ENCODE peak calls at places on chromosomes 6 and 20, in seven cellular contexts. One of them, this sample, is unnamed.

GRCh38 chr6:49527315-49527714 is 23.2 kb upstream of the C6orf141 start:
- DNase-seq in psoas muscle: no peak
- DNase-seq in hepatocyte: no peak
- DNase-seq in mammary epithelial cell: no peak
- DNase-seq in right lobe of liver: peak; percentile 51
- DNase-seq in fibroblast of lung: no peak
- DNase-seq in pancreas: no peak
- DNase-seq in this sample: no peak

GRCh38 chr6:100101656-100102055 is 107.6 kb upstream of the MCHR2 start:
- DNase-seq in pancreas: no peak
- DNase-seq in psoas muscle: no peak
- DNase-seq in hepatocyte: no peak
- DNase-seq in mammary epithelial cell: no peak
- DNase-seq in fibroblast of lung: no peak
- DNase-seq in right lobe of liver: no peak
- DNase-seq in this sample: no peak

GRCh38 chr20:52105045-52105572 is 86.5 kb downstream of the ZFP64 start:
- DNase-seq in fibroblast of lung: peak; percentile 46
- DNase-seq in psoas muscle: no peak
- DNase-seq in hepatocyte: peak; percentile 46
- DNase-seq in pancreas: peak; percentile 54
- DNase-seq in right lobe of liver: no peak
- DNase-seq in mammary epithelial cell: peak; percentile 19
- DNase-seq in this sample: no peak

GRCh38 chr6:105982761-105983600 is 103.2 kb upstream of the PRDM1 start:
- DNase-seq in pancreas: no peak
- DNase-seq in fibroblast of lung: no peak
- DNase-seq in right lobe of liver: no peak
- DNase-seq in hepatocyte: no peak
- DNase-seq in psoas muscle: no peak
- DNase-seq in mammary epithelial cell: no peak
- DNase-seq in this sample: no peak

GRCh38 chr6:6905961-6906518 is 201.7 kb upstream of the RREB1 start:
- DNase-seq in mammary epithelial cell: no peak
- DNase-seq in psoas muscle: no peak
- DNase-seq in hepatocyte: no peak
- DNase-seq in fibroblast of lung: no peak
- DNase-seq in right lobe of liver: no peak
- DNase-seq in pancreas: no peak
- DNase-seq in this sample: no peak

GRCh38 chr6:143498428-143498827 is 13.1 kb downstream of the FUCA2 start:
- DNase-seq in right lobe of liver: no peak
- DNase-seq in psoas muscle: no peak
- DNase-seq in pancreas: no peak
- DNase-seq in mammary epithelial cell: no peak
- DNase-seq in hepatocyte: no peak
- DNase-seq in fibroblast of lung: no peak
- DNase-seq in this sample: no peak

GRCh38 chr20:1809121-1809520 is 86.1 kb upstream of the SIRPA start:
- DNase-seq in fibroblast of lung: peak; percentile 60
- DNase-seq in right lobe of liver: no peak
- DNase-seq in mammary epithelial cell: peak; percentile 96
- DNase-seq in pancreas: no peak
- DNase-seq in hepatocyte: no peak
- DNase-seq in psoas muscle: no peak
- DNase-seq in this sample: peak; percentile 99

GRCh38 chr6:149405823-149406765 is 6.0 kb downstream of the SUMO4 start:
- DNase-seq in pancreas: no peak
- DNase-seq in right lobe of liver: no peak
- DNase-seq in psoas muscle: no peak
- DNase-seq in fibroblast of lung: peak; percentile 80
- DNase-seq in hepatocyte: no peak
- DNase-seq in mammary epithelial cell: peak; percentile 19
- DNase-seq in this sample: peak; percentile 43

GRCh38 chr6:12886961-12887775 is 170.6 kb downstream of the PHACTR1 start:
- DNase-seq in pancreas: no peak
- DNase-seq in mammary epithelial cell: peak; percentile 1
- DNase-seq in hepatocyte: peak; percentile 13
- DNase-seq in psoas muscle: no peak
- DNase-seq in right lobe of liver: no peak
- DNase-seq in fibroblast of lung: no peak
- DNase-seq in this sample: peak; percentile 7

GRCh38 chr20:45405566-45406259 is 2.4 kb upstream of the DBNDD2 start:
- DNase-seq in pancreas: peak; percentile 49
- DNase-seq in mammary epithelial cell: no peak
- DNase-seq in fibroblast of lung: no peak
- DNase-seq in right lobe of liver: no peak
- DNase-seq in hepatocyte: peak; percentile 22
- DNase-seq in psoas muscle: peak; percentile 55
- DNase-seq in this sample: peak; percentile 52

GRCh38 chr20:48478370-48478769 is 349.4 kb downstream of the PREX1 start:
- DNase-seq in fibroblast of lung: no peak
- DNase-seq in mammary epithelial cell: no peak
- DNase-seq in pancreas: no peak
- DNase-seq in right lobe of liver: no peak
- DNase-seq in psoas muscle: no peak
- DNase-seq in hepatocyte: no peak
- DNase-seq in this sample: no peak

GRCh38 chr20:17859616-17860232 is 108.9 kb downstream of the SNX5 start:
- DNase-seq in pancreas: peak; percentile 63
- DNase-seq in right lobe of liver: peak; percentile 82
- DNase-seq in mammary epithelial cell: no peak
- DNase-seq in psoas muscle: no peak
- DNase-seq in fibroblast of lung: no peak
- DNase-seq in hepatocyte: no peak
- DNase-seq in this sample: no peak

GRCh38 chr20:34798328-34798727 is 27.1 kb downstream of the NCOA6 start:
- DNase-seq in pancreas: no peak
- DNase-seq in mammary epithelial cell: no peak
- DNase-seq in fibroblast of lung: no peak
- DNase-seq in hepatocyte: no peak
- DNase-seq in right lobe of liver: no peak
- DNase-seq in psoas muscle: no peak
- DNase-seq in this sample: no peak

GRCh38 chr6:155157101-155157500 is 106.7 kb upstream of the CLDN20 start:
- DNase-seq in right lobe of liver: no peak
- DNase-seq in mammary epithelial cell: no peak
- DNase-seq in psoas muscle: no peak
- DNase-seq in fibroblast of lung: no peak
- DNase-seq in pancreas: no peak
- DNase-seq in hepatocyte: no peak
- DNase-seq in this sample: peak; percentile 46

GRCh38 chr6:155155787-155156447 is 107.9 kb upstream of the CLDN20 start:
- DNase-seq in fibroblast of lung: no peak
- DNase-seq in psoas muscle: no peak
- DNase-seq in pancreas: no peak
- DNase-seq in hepatocyte: no peak
- DNase-seq in mammary epithelial cell: no peak
- DNase-seq in right lobe of liver: no peak
- DNase-seq in this sample: no peak

GRCh38 chr6:155152211-155153076 is 111.4 kb upstream of the CLDN20 start:
- DNase-seq in right lobe of liver: no peak
- DNase-seq in psoas muscle: no peak
- DNase-seq in hepatocyte: no peak
- DNase-seq in fibroblast of lung: no peak
- DNase-seq in pancreas: no peak
- DNase-seq in mammary epithelial cell: no peak
- DNase-seq in this sample: no peak

GRCh38 chr6:155150967-155151671 is 112.7 kb upstream of the CLDN20 start:
- DNase-seq in mammary epithelial cell: no peak
- DNase-seq in pancreas: no peak
- DNase-seq in psoas muscle: no peak
- DNase-seq in fibroblast of lung: no peak
- DNase-seq in right lobe of liver: no peak
- DNase-seq in hepatocyte: no peak
- DNase-seq in this sample: no peak

GRCh38 chr6:155154158-155154830 is 109.5 kb upstream of the CLDN20 start:
- DNase-seq in right lobe of liver: no peak
- DNase-seq in fibroblast of lung: peak; percentile 80
- DNase-seq in psoas muscle: no peak
- DNase-seq in mammary epithelial cell: peak; percentile 80
- DNase-seq in hepatocyte: peak; percentile 69
- DNase-seq in pancreas: no peak
- DNase-seq in this sample: peak; percentile 79
- H3K4me3 ChIP-seq in right lobe of liver: no peak overlapping the region
- H3K4me3 ChIP-seq in fibroblast of lung: no peak overlapping the region
- H3K4me3 ChIP-seq in psoas muscle: no peak overlapping the region
- H3K4me3 ChIP-seq in mammary epithelial cell: no peak overlapping the region
- H3K4me3 ChIP-seq in hepatocyte: no peak overlapping the region
- H3K4me3 ChIP-seq in pancreas: no peak overlapping the region
- H3K4me3 ChIP-seq in this sample: no peak overlapping the region

GRCh38 chr6:166654573-166654972 is 27.5 kb upstream of the RPS6KA2 start:
- DNase-seq in pancreas: no peak
- DNase-seq in fibroblast of lung: no peak
- DNase-seq in mammary epithelial cell: no peak
- DNase-seq in hepatocyte: no peak
- DNase-seq in psoas muscle: no peak
- DNase-seq in right lobe of liver: no peak
- DNase-seq in this sample: no peak

GRCh38 chr6:166655713-166656265 is 28.7 kb upstream of the RPS6KA2 start:
- DNase-seq in pancreas: no peak
- DNase-seq in fibroblast of lung: no peak
- DNase-seq in psoas muscle: no peak
- DNase-seq in hepatocyte: no peak
- DNase-seq in mammary epithelial cell: no peak
- DNase-seq in right lobe of liver: no peak
- DNase-seq in this sample: no peak

GRCh38 chr6:166651408-166651807 is 24.4 kb upstream of the RPS6KA2 start:
- DNase-seq in pancreas: no peak
- DNase-seq in fibroblast of lung: no peak
- DNase-seq in mammary epithelial cell: no peak
- DNase-seq in psoas muscle: no peak
- DNase-seq in hepatocyte: no peak
- DNase-seq in right lobe of liver: no peak
- DNase-seq in this sample: no peak

GRCh38 chr6:166655251-166655650 is 28.2 kb upstream of the RPS6KA2 start:
- DNase-seq in hepatocyte: no peak
- DNase-seq in right lobe of liver: no peak
- DNase-seq in pancreas: peak; percentile 65
- DNase-seq in mammary epithelial cell: no peak
- DNase-seq in fibroblast of lung: no peak
- DNase-seq in psoas muscle: no peak
- DNase-seq in this sample: no peak

GRCh38 chr6:166653639-166653941 is 26.5 kb upstream of the RPS6KA2 start:
- DNase-seq in psoas muscle: no peak
- DNase-seq in mammary epithelial cell: no peak
- DNase-seq in fibroblast of lung: no peak
- DNase-seq in right lobe of liver: no peak
- DNase-seq in pancreas: no peak
- DNase-seq in hepatocyte: no peak
- DNase-seq in this sample: no peak
- TF ChIP-seq CTCF in psoas muscle: no peak
- TF ChIP-seq CTCF in mammary epithelial cell: no peak
- TF ChIP-seq CTCF in fibroblast of lung: no peak
- TF ChIP-seq CTCF in right lobe of liver: no peak
- TF ChIP-seq CTCF in pancreas: no peak
- TF ChIP-seq CTCF in hepatocyte: no peak
- TF ChIP-seq CTCF in this sample: no peak

GRCh38 chr20:41079066-41079465 is 50.4 kb downstream of the TOP1 start:
- DNase-seq in mammary epithelial cell: no peak
- DNase-seq in hepatocyte: no peak
- DNase-seq in pancreas: no peak
- DNase-seq in fibroblast of lung: no peak
- DNase-seq in right lobe of liver: no peak
- DNase-seq in psoas muscle: no peak
- DNase-seq in this sample: no peak
- H3K36me3 ChIP-seq in mammary epithelial cell: peaks cover 45% of the 10 kb centered on the region
- H3K36me3 ChIP-seq in hepatocyte: peaks cover 6% of the 10 kb centered on the region
- H3K36me3 ChIP-seq in pancreas: no peaks in the 10 kb centered on the region
- H3K36me3 ChIP-seq in fibroblast of lung: peaks cover 10% of the 10 kb centered on the region
- H3K36me3 ChIP-seq in right lobe of liver: peaks cover 18% of the 10 kb centered on the region
- H3K36me3 ChIP-seq in psoas muscle: peaks cover 13% of the 10 kb centered on the region
- H3K36me3 ChIP-seq in this sample: peaks cover 14% of the 10 kb centered on the region

DNA sequence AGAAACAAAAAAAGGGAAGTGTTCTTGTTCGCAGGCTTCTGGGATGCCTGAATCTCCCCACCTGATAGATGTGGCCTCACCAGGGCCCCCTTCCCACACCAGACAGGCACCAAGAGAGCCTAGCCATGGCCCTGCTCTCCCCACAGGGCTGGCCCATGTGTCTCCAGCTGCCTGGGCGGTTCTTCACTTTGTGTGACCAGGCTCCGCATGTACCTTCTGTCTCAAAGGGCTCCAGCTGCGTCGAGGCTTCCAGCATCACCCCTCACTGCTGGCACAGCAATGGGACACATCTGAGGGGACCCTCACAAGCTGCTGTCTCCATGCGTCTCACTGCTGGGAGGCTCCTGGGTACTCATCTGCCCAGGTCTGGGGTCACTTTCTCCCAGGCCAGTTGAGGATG is 362.9 kb downstream of the ZFAND3 start:
- DNase-seq in pancreas: no peak
- DNase-seq in mammary epithelial cell: no peak
- DNase-seq in right lobe of liver: peak; percentile 35
- DNase-seq in fibroblast of lung: no peak
- DNase-seq in psoas muscle: no peak
- DNase-seq in hepatocyte: no peak
- DNase-seq in this sample: no peak
- H3K4me3 ChIP-seq in pancreas: no peak overlapping the region
- H3K4me3 ChIP-seq in mammary epithelial cell: no peak overlapping the region
- H3K4me3 ChIP-seq in right lobe of liver: no peak overlapping the region
- H3K4me3 ChIP-seq in fibroblast of lung: no peak overlapping the region
- H3K4me3 ChIP-seq in psoas muscle: no peak overlapping the region
- H3K4me3 ChIP-seq in hepatocyte: no peak overlapping the region
- H3K4me3 ChIP-seq in this sample: no peak overlapping the region

GRCh38 chr6:170296423-170296745 is 5.5 kb upstream of the DLL1 start:
- DNase-seq in pancreas: no peak
- DNase-seq in right lobe of liver: no peak
- DNase-seq in fibroblast of lung: no peak
- DNase-seq in mammary epithelial cell: no peak
- DNase-seq in psoas muscle: no peak
- DNase-seq in hepatocyte: no peak
- DNase-seq in this sample: no peak
- TF ChIP-seq CTCF in pancreas: no peak
- TF ChIP-seq CTCF in right lobe of liver: no peak
- TF ChIP-seq CTCF in fibroblast of lung: no peak
- TF ChIP-seq CTCF in mammary epithelial cell: no peak
- TF ChIP-seq CTCF in psoas muscle: no peak
- TF ChIP-seq CTCF in hepatocyte: no peak
- TF ChIP-seq CTCF in this sample: no peak